ENCODE peak calls at places on chromosome 9, in four cellular contexts. C, R, D and U are unnamed samples.

GRCh38 chr9:4277531-4277991 is 22.3 kb downstream of the GLIS3 start:
- DNase-seq in R (peak), D (no peak), C (no peak), U (no peak)

GRCh38 chr9:130290353-130291181 is 25.0 kb downstream of the HMCN2 start:
- DNase-seq in R (no peak), D (no peak), C (peak), U (no peak)

GRCh38 chr9:121963542-121963995 is 129.5 kb downstream of the TTLL11 start:
- DNase-seq in R (peak), C (no peak), D (no peak), U (peak)

GRCh38 chr9:106755727-106756126 is 107.2 kb upstream of the ZNF462 start:
- DNase-seq in C (no peak), R (no peak), D (no peak), U (no peak)

GRCh38 chr9:93450817-93451761 is at the start of gene FAM120A:
- DNase-seq in R (peak), C (peak), D (peak), U (peak)

GRCh38 chr9:36665921-36666429 is 93.3 kb downstream of the MELK start:
- DNase-seq in R (peak), C (no peak), D (no peak), U (no peak)

GRCh38 chr9:127004946-127005769 is 90.6 kb downstream of the RALGPS1 start:
- DNase-seq in R (peak), C (no peak), D (no peak), U (peak)

GRCh38 chr9:37913480-37914153 is 9.7 kb upstream of the SLC25A51 start:
- DNase-seq in R (peak), D (no peak), C (peak), U (peak)

GRCh38 chr9:125760537-125760936 is 13.4 kb downstream of the PBX3 start:
- DNase-seq in C (no peak), D (no peak), R (no peak), U (no peak)
- TF ChIP-seq CTCF in C (no peak), D (no peak), R (no peak), U (no peak)

DNA sequence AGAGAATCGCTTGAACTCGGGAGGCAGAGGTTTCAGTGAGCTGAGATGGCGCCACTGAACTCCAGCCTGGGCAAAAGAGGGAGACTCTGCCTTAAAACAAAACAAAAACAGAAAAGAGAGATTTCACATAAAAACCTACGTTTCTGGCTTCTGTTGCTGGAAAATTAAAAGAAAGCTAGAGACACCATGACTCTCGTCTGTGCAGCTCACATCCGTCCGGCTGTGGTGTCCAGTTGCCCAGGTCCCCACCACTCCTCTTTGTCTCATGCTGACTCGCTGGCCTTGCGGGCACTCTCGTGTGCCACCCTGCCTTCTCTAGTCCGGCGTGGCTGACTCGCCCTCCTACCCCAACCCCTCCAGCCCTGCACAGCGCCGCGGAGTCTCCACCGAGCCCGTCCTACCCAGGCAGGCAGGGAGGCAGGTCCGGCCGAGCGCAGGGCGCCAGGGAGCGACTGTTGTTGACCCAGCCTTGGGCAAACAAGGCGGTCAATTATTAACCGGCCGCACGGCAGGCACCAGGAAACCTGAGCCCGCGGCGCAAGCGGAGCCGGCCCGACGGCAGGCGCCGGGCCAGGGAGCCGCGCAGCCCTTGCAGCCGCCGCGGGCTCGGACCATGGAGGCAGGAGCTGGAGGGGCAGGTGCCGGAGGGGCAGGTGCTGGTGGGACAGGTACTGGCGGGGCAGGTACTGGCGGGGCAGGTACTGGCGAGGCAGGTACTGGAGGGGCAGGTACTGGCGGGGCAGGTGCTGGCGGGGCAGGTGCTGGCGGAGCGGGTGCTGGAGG is at the start of gene PRRT1B:
- DNase-seq in R (no peak), D (peak), C (no peak), U (no peak)
- H3K4me3 ChIP-seq in R (no peak), D (peak), C (no peak), U (no peak)

GRCh38 chr9:132237481-132237880 is 75.6 kb downstream of the NTNG2 start:
- DNase-seq in R (no peak), D (peak), C (peak), U (no peak)

GRCh38 chr9:132238026-132238972 is 76.4 kb downstream of the NTNG2 start:
- DNase-seq in C (no peak), D (peak), R (no peak), U (no peak)

GRCh38 chr9:132235894-132236661 is 74.2 kb downstream of the NTNG2 start:
- DNase-seq in D (peak), C (peak), R (peak), U (peak)

GRCh38 chr9:132235125-132235524 is 73.3 kb downstream of the NTNG2 start:
- DNase-seq in D (no peak), R (no peak), C (no peak), U (no peak)

DNA sequence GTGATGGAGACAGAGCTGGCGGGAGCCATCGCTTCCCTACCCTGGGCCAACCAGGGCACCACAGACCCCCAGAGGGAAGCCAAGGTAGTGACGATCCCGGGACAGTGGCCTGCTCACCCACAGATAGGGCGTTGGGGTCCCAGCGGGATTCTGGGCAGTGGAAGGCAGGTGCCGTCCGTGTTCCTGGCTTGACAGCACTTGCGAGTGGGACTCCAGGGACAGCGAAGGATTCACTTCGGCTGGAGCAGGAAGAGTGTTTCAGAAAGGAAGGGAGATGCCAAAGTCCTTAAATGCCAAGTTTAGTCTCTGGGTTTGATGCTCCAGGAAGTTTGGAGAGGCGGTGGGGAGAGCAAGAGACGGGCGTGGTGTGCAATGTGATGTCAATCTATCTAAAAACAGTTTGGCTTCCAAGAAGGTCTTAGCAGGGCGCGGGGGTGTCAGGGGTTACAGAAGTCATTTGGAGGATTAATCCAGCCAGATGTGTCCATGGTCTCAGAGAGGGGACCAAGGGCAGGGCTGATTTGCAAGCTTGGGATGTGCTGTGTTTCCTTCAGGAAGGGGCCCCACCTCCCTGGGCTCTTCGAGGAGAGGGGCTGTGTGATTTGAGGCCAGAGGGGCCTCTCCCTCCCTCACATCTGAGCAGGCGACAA is 74.9 kb downstream of the NTNG2 start:
- DNase-seq in R (no peak), D (peak), C (no peak), U (no peak)
- TF ChIP-seq CTCF in R (no peak), D (peak), C (peak), U (no peak)

GRCh38 chr9:129283290-129283691 is 105.2 kb upstream of the IER5L start:
- DNase-seq in C (no peak), R (no peak), D (no peak), U (no peak)
- H3K4me3 ChIP-seq in C (peak), R (no peak), D (peak), U (no peak)